ENCODE peak calls at places on chromosome 7, in ten cellular contexts. R is NCI-H1105 treated with DMSO at 0.1 percent for 48 hours, X is NCI-H1930, G is AG08396, Y is NCI-H2029, E is GM23248, W is DMS 273 treated with DMSO at 0.1 percent for 48 hours, M is mesothelial cell of epicardium, H is HEK293T, S is progenitor cell of endocrine pancreas. Z is an unnamed sample.

GRCh38 chr7:33446551-33446950 is 317.2 kb downstream of the BBS9 start:
- DNase-seq in R (peak; percentile 87), X (no peak), G (no peak), Y (peak; percentile 80), E (no peak), W (no peak), M (no peak), H (no peak), S (no peak), Z (no peak)

GRCh38 chr7:14446829-14447228 is 455.7 kb downstream of the DGKB start:
- DNase-seq in R (no peak), X (no peak), G (no peak), Y (no peak), E (no peak), W (no peak), M (no peak), H (no peak), S (no peak), Z (no peak)

GRCh38 chr7:27802977-27803376 is 63.0 kb downstream of the TAX1BP1 start:
- DNase-seq in R (no peak), X (peak; percentile 92), G (no peak), Y (no peak), E (peak; percentile 66), W (no peak), M (no peak), H (no peak), S (no peak), Z (no peak)

GRCh38 chr7:7134036-7134435 is 48.3 kb upstream of the C1GALT1 start:
- DNase-seq in R (no peak), X (no peak), G (no peak), Y (no peak), E (no peak), W (no peak), M (no peak), H (no peak), S (no peak), Z (no peak)

GRCh38 chr7:98137826-98138151 is 31.1 kb downstream of the LMTK2 start:
- DNase-seq in R (no peak), X (no peak), G (no peak), Y (no peak), E (no peak), W (no peak), M (no peak), H (no peak), S (no peak), Z (no peak)

GRCh38 chr7:22594020-22594419 is 94.0 kb upstream of the STEAP1B start:
- DNase-seq in R (peak; percentile 11), X (no peak), G (no peak), Y (peak; percentile 74), E (no peak), W (no peak), M (no peak), H (no peak), S (no peak), Z (no peak)

GRCh38 chr7:27459021-27459728 is 203.5 kb downstream of the HIBADH start:
- DNase-seq in R (no peak), X (no peak), G (no peak), Y (no peak), E (peak; percentile 9), W (peak; percentile 35), M (no peak), H (no peak), S (no peak), Z (no peak)

GRCh38 chr7:135970682-135971365 is 6.3 kb downstream of the MTPN start:
- DNase-seq in R (no peak), X (no peak), G (no peak), Y (no peak), E (no peak), W (no peak), M (no peak), H (no peak), S (no peak), Z (no peak)

GRCh38 chr7:106944035-106944665 is 79.1 kb downstream of the PIK3CG start:
- DNase-seq in R (no peak), X (peak; percentile 12), G (no peak), Y (no peak), E (no peak), W (no peak), M (no peak), H (no peak), S (no peak), Z (no peak)

GRCh38 chr7:155864991-155865690 is 52.9 kb upstream of the SHH start:
- DNase-seq in R (no peak), X (no peak), G (no peak), Y (no peak), E (no peak), W (no peak), M (peak; percentile 9), H (no peak), S (no peak), Z (no peak)